ENCODE peak calls at places on chromosome 6, in nine cellular contexts. Y is IMR-90, C is fibroblast of lung, X is psoas muscle, M is right atrium auricular region, Z is mammary epithelial cell, I is prostate gland, O is ovary, F is lower lobe of right lung. Q is an unnamed sample.
A peak's percentile ranks its signal among the peaks of the same experiment; 100 is the strongest.

GRCh38 chr6:111880181-111880944 is 7.1 kb upstream of the FYN start:
- DNase-seq in X (no peak), Y (peak; percentile 54), M (no peak), I (no peak), Z (peak; percentile 35), O (no peak), C (peak; percentile 76), F (no peak), Q (no peak)

GRCh38 chr6:117545161-117545595 is 57.1 kb downstream of the GOPC start:
- DNase-seq in O (no peak), Y (no peak), M (no peak), F (no peak), X (no peak), Z (peak; percentile 83), C (peak; percentile 76), I (no peak), Q (no peak)

GRCh38 chr6:170035896-170036295 is 255.0 kb downstream of the DLL1 start:
- DNase-seq in M (no peak), Y (no peak), F (no peak), I (no peak), X (no peak), Z (no peak), C (no peak), O (no peak), Q (no peak)

GRCh38 chr6:89133981-89134380 is 11.9 kb upstream of the PM20D2 start:
- DNase-seq in Y (no peak), M (no peak), Z (no peak), F (no peak), O (no peak), C (no peak), I (no peak), X (no peak), Q (no peak)

GRCh38 chr6:140079328-140079727 is 704.9 kb upstream of the CITED2 start:
- DNase-seq in M (peak; percentile 60), O (peak; percentile 40), X (no peak), F (no peak), C (peak; percentile 86), Y (peak; percentile 71), I (no peak), Z (no peak), Q (peak; percentile 22)

GRCh38 chr6:168247456-168248147 is 72.0 kb downstream of the DACT2 start:
- DNase-seq in C (no peak), M (no peak), Z (no peak), I (peak; percentile 44), Y (no peak), O (no peak), X (peak; percentile 64), F (no peak), Q (no peak)

GRCh38 chr6:16006681-16007080 is 122.2 kb upstream of the MYLIP start:
- DNase-seq in F (no peak), Y (no peak), O (no peak), I (no peak), C (no peak), Z (no peak), M (no peak), X (no peak), Q (no peak)

GRCh38 chr6:139064981-139065665 is 36.6 kb downstream of the ABRACL start:
- DNase-seq in Z (no peak), M (no peak), C (peak; percentile 25), X (no peak), Y (no peak), O (no peak), I (no peak), F (no peak), Q (no peak)

GRCh38 chr6:133983099-133983939 is 30.3 kb downstream of the TBPL1 start:
- DNase-seq in X (no peak), M (no peak), I (no peak), Y (peak; percentile 53), O (no peak), C (peak; percentile 76), Z (peak; percentile 45), F (peak; percentile 71), Q (no peak)

GRCh38 chr6:34888874-34889555 is at the start of gene ANKS1A:
- DNase-seq in X (peak; percentile 90), C (peak; percentile 44), Z (peak; percentile 81), I (peak; percentile 92), M (peak; percentile 71), Y (peak; percentile 21), F (peak; percentile 91), O (peak; percentile 89), Q (peak; percentile 98)

GRCh38 chr6:12483712-12484111 is 193.6 kb downstream of the EDN1 start:
- DNase-seq in Y (peak; percentile 99), Z (peak; percentile 91), X (no peak), C (peak; percentile 99), M (no peak), I (no peak), O (no peak), F (no peak), Q (no peak)

GRCh38 chr6:136526937-136527336 is 23.3 kb downstream of the MAP7 start:
- DNase-seq in O (no peak), X (no peak), I (no peak), M (no peak), C (no peak), F (no peak), Z (no peak), Y (no peak), Q (no peak)

GRCh38 chr6:136525586-136526195 is 24.5 kb downstream of the MAP7 start:
- DNase-seq in Z (peak; percentile 68), C (peak; percentile 18), I (no peak), O (no peak), F (no peak), M (no peak), X (no peak), Y (no peak), Q (no peak)

GRCh38 chr6:136527831-136528230 is 22.4 kb downstream of the MAP7 start:
- DNase-seq in Z (no peak), F (no peak), O (no peak), Y (no peak), X (no peak), C (no peak), M (no peak), I (no peak), Q (no peak)

GRCh38 chr6:136524936-136525413 is 25.2 kb downstream of the MAP7 start:
- DNase-seq in M (no peak), C (no peak), Z (no peak), Y (no peak), F (no peak), X (no peak), I (no peak), O (no peak), Q (no peak)

DNA sequence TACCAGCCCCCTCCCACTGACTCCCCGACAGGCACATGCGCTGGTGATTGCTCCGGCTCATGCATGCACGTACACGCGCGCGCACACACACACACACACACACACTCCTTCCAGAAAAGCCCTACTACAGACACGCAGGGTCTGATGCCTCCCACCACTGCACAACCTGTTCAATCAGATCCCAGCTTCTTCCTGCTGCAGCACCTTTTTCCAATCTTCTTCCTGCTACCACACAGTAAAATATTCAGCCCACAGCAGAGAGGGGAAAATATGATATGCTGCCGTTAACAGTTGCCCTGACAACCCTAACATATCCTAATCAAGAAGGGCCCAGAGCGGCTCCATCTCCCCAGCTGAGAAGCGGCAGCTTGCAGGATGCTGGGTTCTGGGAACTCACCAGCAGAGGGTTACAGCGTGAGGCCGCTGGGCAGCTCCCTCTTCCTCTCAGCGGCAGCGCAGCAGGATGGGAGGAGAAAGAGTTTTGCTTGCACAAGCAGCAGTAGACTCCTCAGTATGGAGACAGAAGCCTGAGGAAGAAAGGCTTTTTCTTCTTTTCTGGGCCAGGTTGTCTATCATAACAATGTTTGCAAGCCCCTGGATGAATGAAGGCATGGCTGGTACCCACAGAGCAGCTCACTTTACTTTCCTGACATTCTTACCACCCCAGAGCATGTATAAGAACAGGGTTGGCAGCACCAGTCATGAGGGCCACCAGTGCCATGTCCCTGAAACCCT is 23.9 kb downstream of the MAP7 start:
- DNase-seq in F (peak; percentile 69), Y (peak; percentile 63), Z (peak; percentile 64), X (peak; percentile 53), C (peak; percentile 64), O (peak; percentile 48), M (peak; percentile 68), I (peak; percentile 27), Q (peak; percentile 52)
- TF ChIP-seq CTCF in F (peak; percentile 26), Y (peak; percentile 39), Z (peak; percentile 43), X (no peak), C (peak; percentile 52), O (no peak), M (peak; percentile 34), I (no peak), Q (peak; percentile 20)

GRCh38 chr6:48568856-48569255 is 457.9 kb upstream of the PTCHD4 start:
- DNase-seq in Z (no peak), C (no peak), X (no peak), M (no peak), O (no peak), Y (no peak), I (no peak), F (no peak), Q (no peak)
- H3K4me3 ChIP-seq in Z (no peak overlapping the region), C (no peak overlapping the region), X (no peak overlapping the region), M (no peak overlapping the region), O (no peak overlapping the region), Y (no peak overlapping the region), I (no peak overlapping the region), F (no peak overlapping the region), Q (no peak overlapping the region)

GRCh38 chr6:33799714-33800113 is 4.1 kb downstream of the MLN start:
- DNase-seq in X (no peak), C (no peak), M (no peak), Y (no peak), Z (no peak), F (no peak), I (no peak), O (no peak), Q (no peak)

GRCh38 chr6:33802186-33803061 is 1.4 kb downstream of the MLN start:
- DNase-seq in X (no peak), C (no peak), Z (no peak), Y (no peak), I (no peak), M (no peak), O (no peak), F (no peak), Q (no peak)

GRCh38 chr6:33803571-33804053 is at the start of gene MLN:
- DNase-seq in C (no peak), F (no peak), Y (no peak), Z (no peak), O (no peak), X (no peak), M (no peak), I (no peak), Q (no peak)

GRCh38 chr6:33800248-33800647 is 3.6 kb downstream of the MLN start:
- DNase-seq in I (no peak), X (no peak), O (no peak), F (no peak), Y (no peak), Z (no peak), M (no peak), C (no peak), Q (no peak)

DNA sequence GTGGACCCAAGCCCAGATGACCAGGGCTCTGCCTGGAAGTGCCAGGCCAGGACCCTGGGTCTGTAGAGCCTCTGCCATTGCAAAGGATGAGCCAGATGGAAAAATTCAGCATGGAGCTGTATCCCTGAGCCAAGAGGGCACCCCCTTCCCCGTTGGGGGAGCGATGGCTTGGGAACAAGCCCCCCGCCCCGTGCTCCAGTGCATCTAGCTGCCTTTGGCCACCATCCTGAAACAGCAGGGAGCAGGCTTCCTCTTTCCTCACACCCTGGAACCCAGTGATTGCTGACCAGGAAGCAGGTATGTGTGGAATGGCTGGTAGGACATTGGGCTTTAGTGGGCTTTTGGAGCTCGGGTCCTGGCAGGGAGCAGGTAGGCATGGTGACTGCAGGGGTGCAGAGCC is 2.2 kb downstream of the MLN start:
- DNase-seq in F (no peak), Y (no peak), Z (no peak), M (no peak), C (no peak), O (no peak), I (no peak), X (no peak), Q (no peak)
- H3K36me3 ChIP-seq in F (no peaks in the 10 kb centered on the region), Y (no peaks in the 10 kb centered on the region), Z (no peaks in the 10 kb centered on the region), M (no peaks in the 10 kb centered on the region), C (no peaks in the 10 kb centered on the region), O (no peaks in the 10 kb centered on the region), I (no peaks in the 10 kb centered on the region), X (no peaks in the 10 kb centered on the region), Q (no peaks in the 10 kb centered on the region)

GRCh38 chr6:6224933-6225486 is 95.5 kb downstream of the F13A1 start:
- DNase-seq in Y (no peak), I (no peak), C (no peak), Z (no peak), X (no peak), F (no peak), O (no peak), M (no peak), Q (no peak)
- TF ChIP-seq CTCF in Y (no peak), I (no peak), C (no peak), Z (no peak), X (no peak), F (no peak), O (no peak), M (no peak), Q (no peak)